ENCODE peak calls at places on chromosomes 16 and 17, in five cellular contexts. Y, T, L, B and E are unnamed samples.

GRCh38 chr17:63275318-63275967 is 170.7 kb downstream of the CYB561 start:
- DNase-seq in Y (peak), L (no peak), B (no peak), T (no peak), E (peak)

GRCh38 chr16:87454391-87454790 is 38.4 kb downstream of the ZCCHC14 start:
- DNase-seq in B (no peak), Y (no peak), T (no peak), L (no peak), E (no peak)

GRCh38 chr17:27577124-27577761 is 53.7 kb upstream of the LGALS9 start:
- DNase-seq in L (no peak), B (no peak), T (no peak), Y (no peak), E (no peak)

GRCh38 chr16:84450176-84450865 is 54.1 kb downstream of the MEAK7 start:
- DNase-seq in L (no peak), T (no peak), Y (no peak), B (peak), E (no peak)

GRCh38 chr16:81137012-81137335 is 40.8 kb upstream of the GCSH start:
- DNase-seq in T (no peak), L (no peak), B (no peak), Y (no peak), E (no peak)

GRCh38 chr17:9760336-9760735 is 31.1 kb downstream of the DHRS7C start:
- DNase-seq in B (no peak), Y (no peak), T (no peak), L (no peak), E (no peak)

GRCh38 chr16:67448580-67448979 is 17.7 kb downstream of the HSD11B2 start:
- DNase-seq in T (no peak), B (no peak), L (no peak), Y (no peak), E (no peak)

GRCh38 chr16:540645-541340 is 13.3 kb downstream of the CAPN15 start:
- DNase-seq in B (no peak), T (no peak), L (no peak), Y (no peak), E (no peak)

GRCh38 chr16:68200120-68200783 is 35.7 kb downstream of the ESRP2 start:
- DNase-seq in Y (no peak), T (no peak), L (no peak), B (no peak), E (no peak)

GRCh38 chr16:1300664-1301476 is 8.6 kb upstream of the UBE2I start:
- DNase-seq in Y (peak), T (peak), B (no peak), L (no peak), E (peak)

GRCh38 chr17:81287741-81288430 is 7.2 kb downstream of the SLC38A10 start:
- DNase-seq in T (no peak), Y (no peak), L (no peak), B (no peak), E (no peak)

GRCh38 chr17:27817731-27818130 is 17.4 kb upstream of the NOS2 start:
- DNase-seq in L (no peak), T (no peak), B (no peak), Y (no peak), E (no peak)

GRCh38 chr16:72903176-72903575 is 144.8 kb downstream of the ZFHX3 start:
- DNase-seq in T (no peak), L (no peak), B (no peak), Y (no peak), E (no peak)

GRCh38 chr16:51898872-51899271 is 648.1 kb downstream of the TOX3 start:
- DNase-seq in T (no peak), Y (no peak), B (no peak), L (no peak), E (no peak)

GRCh38 chr17:37527249-37527851 is 37.7 kb downstream of the DUSP14 start:
- DNase-seq in T (no peak), B (no peak), Y (peak), L (peak), E (peak)

GRCh38 chr17:28193241-28193640 is 125.8 kb upstream of the TMEM97 start:
- DNase-seq in Y (no peak), L (no peak), B (peak), T (no peak), E (no peak)

GRCh38 chr17:57379237-57380054 is 123.1 kb downstream of the MSI2 start:
- DNase-seq in Y (no peak), B (no peak), L (no peak), T (no peak), E (no peak)

GRCh38 chr16:57539072-57539796 is 2.9 kb upstream of the CCDC102A start:
- DNase-seq in Y (no peak), B (no peak), L (no peak), T (no peak), E (no peak)

GRCh38 chr17:67246648-67247415 is 1.8 kb upstream of the HELZ start:
- DNase-seq in T (no peak), B (no peak), L (no peak), Y (peak), E (peak)

GRCh38 chr16:84141143-84141670 is 3.8 kb downstream of the HSDL1 start:
- DNase-seq in L (no peak), T (no peak), Y (peak), B (no peak), E (no peak)

GRCh38 chr17:10614536-10615155 is 42.5 kb downstream of the MYH3 start:
- DNase-seq in T (peak), Y (peak), B (no peak), L (peak), E (peak)

GRCh38 chr16:84084570-84085270 is 32.0 kb downstream of the MBTPS1 start:
- DNase-seq in T (peak), B (no peak), Y (peak), L (peak), E (peak)

GRCh38 chr17:6303664-6304063 is 131.3 kb downstream of the AIPL1 start:
- DNase-seq in T (peak), B (no peak), L (no peak), Y (no peak), E (peak)

GRCh38 chr17:28180449-28180848 is 138.0 kb downstream of the NLK start:
- DNase-seq in T (no peak), L (no peak), B (no peak), Y (no peak), E (no peak)

GRCh38 chr17:4948997-4949320 is 629 bp upstream of the PFN1 start:
- DNase-seq in T (peak), B (peak), L (peak), Y (no peak), E (peak)

GRCh38 chr16:12661656-12662172 is 142.0 kb downstream of the CPPED1 start:
- DNase-seq in T (peak), L (no peak), B (no peak), Y (no peak), E (no peak)

GRCh38 chr16:596736-597060 is 6.8 kb downstream of the RAB40C start:
- DNase-seq in T (no peak), Y (no peak), B (no peak), L (no peak), E (no peak)

GRCh38 chr17:12979255-12979654 is 38.6 kb downstream of the ELAC2 start:
- DNase-seq in L (no peak), B (no peak), Y (no peak), T (no peak), E (no peak)

GRCh38 chr16:4085405-4085970 is 30.8 kb downstream of the ADCY9 start:
- DNase-seq in B (no peak), T (no peak), L (no peak), Y (no peak), E (no peak)

GRCh38 chr17:55348749-55349354 is 72.8 kb downstream of the MMD start:
- DNase-seq in Y (peak), B (no peak), T (peak), L (peak), E (peak)